ENCODE peak calls at places on chromosomes 2 and 18, in four cellular contexts. One of them, this sample, is unnamed. For H3K27me3, the result is how much of the 10 kb centered on the place peaks cover.

GRCh38 chr2:96374211-96374951 is 38.8 kb downstream of the NCAPH start:
- DNase-seq in IMR-90: peak
- DNase-seq in lung: peak
- DNase-seq in CD8-positive, alpha-beta T cell: no peak
- DNase-seq in this sample: no peak

GRCh38 chr18:9743200-9744016 is 35.3 kb downstream of the RAB31 start:
- DNase-seq in IMR-90: peak
- DNase-seq in lung: no peak
- DNase-seq in CD8-positive, alpha-beta T cell: no peak
- DNase-seq in this sample: peak

GRCh38 chr18:26301681-26302080 is 75.4 kb downstream of the TAF4B start:
- DNase-seq in IMR-90: no peak
- DNase-seq in lung: no peak
- DNase-seq in CD8-positive, alpha-beta T cell: no peak
- DNase-seq in this sample: no peak

GRCh38 chr2:146734042-146734715 is 1110.7 kb upstream of the ACVR2A start:
- DNase-seq in IMR-90: peak
- DNase-seq in lung: no peak
- DNase-seq in CD8-positive, alpha-beta T cell: no peak
- DNase-seq in this sample: peak

GRCh38 chr18:32669549-32670165 is 103.2 kb downstream of the KLHL14 start:
- DNase-seq in IMR-90: no peak
- DNase-seq in lung: no peak
- DNase-seq in CD8-positive, alpha-beta T cell: no peak
- DNase-seq in this sample: no peak

GRCh38 chr2:228417966-228418365 is 236.5 kb upstream of the SPHKAP start:
- DNase-seq in IMR-90: no peak
- DNase-seq in lung: no peak
- DNase-seq in CD8-positive, alpha-beta T cell: no peak
- DNase-seq in this sample: no peak

GRCh38 chr2:2801458-2801857 is 470.4 kb upstream of the MYT1L start:
- DNase-seq in IMR-90: no peak
- DNase-seq in lung: no peak
- DNase-seq in CD8-positive, alpha-beta T cell: no peak
- DNase-seq in this sample: no peak

GRCh38 chr18:62744076-62744705 is 28.9 kb downstream of the PHLPP1 start:
- DNase-seq in IMR-90: peak
- DNase-seq in lung: no peak
- DNase-seq in CD8-positive, alpha-beta T cell: no peak
- DNase-seq in this sample: no peak

GRCh38 chr2:64451051-64451450 is 2.9 kb upstream of the LGALSL start:
- DNase-seq in IMR-90: no peak
- DNase-seq in lung: no peak
- DNase-seq in CD8-positive, alpha-beta T cell: no peak
- DNase-seq in this sample: no peak

GRCh38 chr2:8819194-8819593 is 18.2 kb downstream of the KIDINS220 start:
- DNase-seq in IMR-90: peak
- DNase-seq in lung: no peak
- DNase-seq in CD8-positive, alpha-beta T cell: no peak
- DNase-seq in this sample: no peak

GRCh38 chr2:38190542-38191218 is 114.7 kb upstream of the CYP1B1 start:
- DNase-seq in IMR-90: peak
- DNase-seq in lung: no peak
- DNase-seq in CD8-positive, alpha-beta T cell: no peak
- DNase-seq in this sample: no peak

GRCh38 chr2:33153008-33153407 is 206.3 kb downstream of the LTBP1 start:
- DNase-seq in IMR-90: peak
- DNase-seq in lung: no peak
- DNase-seq in CD8-positive, alpha-beta T cell: no peak
- DNase-seq in this sample: no peak

GRCh38 chr2:69973335-69973735 is 11.9 kb upstream of the ASPRV1 start:
- DNase-seq in IMR-90: peak
- DNase-seq in lung: no peak
- DNase-seq in CD8-positive, alpha-beta T cell: no peak
- DNase-seq in this sample: peak

GRCh38 chr18:37566479-37567060 is 972 bp upstream of the CELF4 start:
- DNase-seq in IMR-90: no peak
- DNase-seq in lung: no peak
- DNase-seq in CD8-positive, alpha-beta T cell: no peak
- DNase-seq in this sample: no peak

GRCh38 chr2:222743263-222743865 is 71.9 kb downstream of the MOGAT1 start:
- DNase-seq in IMR-90: no peak
- DNase-seq in lung: no peak
- DNase-seq in CD8-positive, alpha-beta T cell: no peak
- DNase-seq in this sample: no peak

GRCh38 chr2:108377815-108378630 is at the start of gene SULT1C4:
- DNase-seq in IMR-90: peak
- DNase-seq in lung: peak
- DNase-seq in CD8-positive, alpha-beta T cell: no peak
- DNase-seq in this sample: no peak

GRCh38 chr2:77007668-77008067 is 514.5 kb downstream of the LRRTM4 start:
- DNase-seq in IMR-90: no peak
- DNase-seq in lung: no peak
- DNase-seq in CD8-positive, alpha-beta T cell: no peak
- DNase-seq in this sample: no peak

GRCh38 chr2:133561045-133561852 is 7.0 kb downstream of the NCKAP5 start:
- DNase-seq in IMR-90: peak
- DNase-seq in lung: no peak
- DNase-seq in CD8-positive, alpha-beta T cell: no peak
- DNase-seq in this sample: peak

GRCh38 chr2:21740529-21740928 is 616.8 kb downstream of the TDRD15 start:
- DNase-seq in IMR-90: peak
- DNase-seq in lung: no peak
- DNase-seq in CD8-positive, alpha-beta T cell: no peak
- DNase-seq in this sample: no peak

GRCh38 chr2:117071556-117072102 is 742.9 kb upstream of the DDX18 start:
- DNase-seq in IMR-90: no peak
- DNase-seq in lung: no peak
- DNase-seq in CD8-positive, alpha-beta T cell: no peak
- DNase-seq in this sample: no peak

GRCh38 chr2:241775223-241776177 is 1.1 kb upstream of the GAL3ST2 start:
- DNase-seq in IMR-90: no peak
- DNase-seq in lung: peak
- DNase-seq in CD8-positive, alpha-beta T cell: no peak
- DNase-seq in this sample: no peak

GRCh38 chr18:3595282-3596273 is 145.6 kb downstream of the TGIF1 start:
- DNase-seq in IMR-90: peak
- DNase-seq in lung: no peak
- DNase-seq in CD8-positive, alpha-beta T cell: no peak
- DNase-seq in this sample: peak

GRCh38 chr2:128372621-128373341 is 54.1 kb upstream of the HS6ST1 start:
- DNase-seq in IMR-90: no peak
- DNase-seq in lung: no peak
- DNase-seq in CD8-positive, alpha-beta T cell: no peak
- DNase-seq in this sample: no peak

GRCh38 chr2:191410646-191411436 is 165.6 kb downstream of the MYO1B start:
- DNase-seq in IMR-90: peak
- DNase-seq in lung: no peak
- DNase-seq in CD8-positive, alpha-beta T cell: no peak
- DNase-seq in this sample: no peak

GRCh38 chr18:36636237-36636792 is 192.5 kb downstream of the TPGS2 start:
- DNase-seq in IMR-90: peak
- DNase-seq in lung: no peak
- DNase-seq in CD8-positive, alpha-beta T cell: no peak
- DNase-seq in this sample: no peak

GRCh38 chr2:38691994-38692393 is 26.1 kb downstream of the GALM start:
- DNase-seq in IMR-90: no peak
- DNase-seq in lung: no peak
- DNase-seq in CD8-positive, alpha-beta T cell: no peak
- DNase-seq in this sample: no peak

GRCh38 chr2:61855178-61855523 is 1.3 kb upstream of the FAM161A start:
- DNase-seq in IMR-90: no peak
- DNase-seq in lung: no peak
- DNase-seq in CD8-positive, alpha-beta T cell: no peak
- DNase-seq in this sample: no peak

GRCh38 chr2:185161701-185162100 is 563.4 kb downstream of the ZNF804A start:
- DNase-seq in IMR-90: no peak
- DNase-seq in lung: no peak
- DNase-seq in CD8-positive, alpha-beta T cell: no peak
- DNase-seq in this sample: no peak

GRCh38 chr2:55862673-55863390 is 60.8 kb downstream of the EFEMP1 start:
- DNase-seq in IMR-90: peak
- DNase-seq in lung: peak
- DNase-seq in CD8-positive, alpha-beta T cell: no peak
- DNase-seq in this sample: peak

GRCh38 chr2:42856891-42857632 is 64.7 kb upstream of the HAAO start:
- DNase-seq in IMR-90: no peak
- DNase-seq in lung: no peak
- DNase-seq in CD8-positive, alpha-beta T cell: no peak
- DNase-seq in this sample: no peak

GRCh38 chr2:117407746-117408145 is 406.7 kb upstream of the DDX18 start:
- DNase-seq in IMR-90: no peak
- DNase-seq in lung: no peak
- DNase-seq in CD8-positive, alpha-beta T cell: no peak
- DNase-seq in this sample: no peak

GRCh38 chr2:240642806-240643092 is 17.5 kb downstream of the GPR35 start:
- DNase-seq in IMR-90: no peak
- DNase-seq in lung: no peak
- DNase-seq in CD8-positive, alpha-beta T cell: no peak
- DNase-seq in this sample: no peak
- H3K27me3 ChIP-seq in IMR-90: half or more
- H3K27me3 ChIP-seq in lung: under half
- H3K27me3 ChIP-seq in CD8-positive, alpha-beta T cell: under half
- H3K27me3 ChIP-seq in this sample: under half

GRCh38 chr2:216465580-216466197 is 33.0 kb upstream of the RPL37A start:
- DNase-seq in IMR-90: no peak
- DNase-seq in lung: no peak
- DNase-seq in CD8-positive, alpha-beta T cell: no peak
- DNase-seq in this sample: no peak

GRCh38 chr2:216463148-216463547 is 35.5 kb upstream of the RPL37A start:
- DNase-seq in IMR-90: peak
- DNase-seq in lung: no peak
- DNase-seq in CD8-positive, alpha-beta T cell: no peak
- DNase-seq in this sample: no peak

GRCh38 chr2:216467845-216468244 is 30.8 kb upstream of the RPL37A start:
- DNase-seq in IMR-90: no peak
- DNase-seq in lung: no peak
- DNase-seq in CD8-positive, alpha-beta T cell: no peak
- DNase-seq in this sample: no peak

DNA sequence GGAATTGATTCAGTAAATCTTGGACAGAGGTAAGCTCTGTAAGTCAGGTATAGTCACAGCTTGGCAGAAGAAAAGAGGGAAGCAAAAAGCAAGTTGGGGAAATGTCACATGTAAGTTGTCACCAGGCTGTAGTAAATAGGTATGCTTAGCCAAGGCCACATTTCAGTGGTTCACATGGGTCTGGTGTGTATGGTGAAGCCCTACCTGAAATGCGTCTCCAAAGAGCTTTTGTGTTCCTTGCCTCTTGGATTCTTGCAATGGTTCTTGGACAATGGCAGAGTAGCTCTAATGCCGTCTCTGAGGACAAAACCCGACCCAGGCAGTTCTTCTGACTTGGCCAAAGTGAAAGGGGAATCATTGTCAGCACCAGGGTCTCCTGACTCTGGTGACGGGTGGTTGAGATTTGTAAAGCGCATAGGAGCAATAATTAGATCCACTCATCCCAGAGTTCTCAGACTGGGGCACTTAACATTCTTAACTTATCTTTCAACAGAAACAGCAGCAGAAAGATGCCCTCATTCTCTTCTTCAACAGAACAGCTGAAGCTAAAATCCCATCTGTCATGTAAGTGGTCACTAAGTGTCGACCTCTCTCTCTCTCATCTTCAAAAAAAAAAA is 34.4 kb upstream of the RPL37A start:
- DNase-seq in IMR-90: no peak
- DNase-seq in lung: no peak
- DNase-seq in CD8-positive, alpha-beta T cell: no peak
- DNase-seq in this sample: no peak
- TF ChIP-seq CTCF in IMR-90: no peak
- TF ChIP-seq CTCF in lung: no peak
- TF ChIP-seq CTCF in CD8-positive, alpha-beta T cell: no peak
- TF ChIP-seq CTCF in this sample: no peak

GRCh38 chr2:98908909-98909308 is 27.1 kb downstream of the CRACDL start:
- DNase-seq in IMR-90: peak
- DNase-seq in lung: peak
- DNase-seq in CD8-positive, alpha-beta T cell: no peak
- DNase-seq in this sample: no peak
- H3K27ac ChIP-seq in IMR-90: no peak
- H3K27ac ChIP-seq in lung: peak
- H3K27ac ChIP-seq in CD8-positive, alpha-beta T cell: no peak
- H3K27ac ChIP-seq in this sample: peak

DNA sequence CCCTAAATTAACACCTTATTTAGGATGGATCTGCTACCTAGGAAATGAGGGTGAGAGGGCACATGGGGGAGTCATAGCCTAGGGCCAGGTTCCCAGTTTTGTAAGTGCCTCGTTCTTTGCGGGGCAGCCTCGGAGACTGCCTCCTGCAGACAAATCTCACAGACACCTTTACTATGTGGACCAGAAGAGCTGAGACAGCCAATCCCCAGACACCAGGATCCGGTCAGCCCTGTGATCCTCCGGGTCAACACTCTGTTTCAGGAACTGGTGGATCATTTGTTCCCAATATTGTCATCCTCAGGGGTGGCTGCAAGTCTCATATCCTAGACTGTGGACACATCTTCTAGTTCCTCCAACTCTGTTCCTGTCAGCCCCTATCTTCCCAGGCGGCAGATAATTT is 6.4 kb upstream of the GDF7 start:
- DNase-seq in IMR-90: no peak
- DNase-seq in lung: no peak
- DNase-seq in CD8-positive, alpha-beta T cell: no peak
- DNase-seq in this sample: no peak
- H3K27me3 ChIP-seq in IMR-90: half or more
- H3K27me3 ChIP-seq in lung: under half
- H3K27me3 ChIP-seq in CD8-positive, alpha-beta T cell: under half
- H3K27me3 ChIP-seq in this sample: half or more

GRCh38 chr18:79964330-79965118 is at the start of gene HSBP1L1:
- DNase-seq in IMR-90: no peak
- DNase-seq in lung: peak
- DNase-seq in CD8-positive, alpha-beta T cell: peak
- DNase-seq in this sample: no peak
- TF ChIP-seq CTCF in IMR-90: peak
- TF ChIP-seq CTCF in lung: no peak
- TF ChIP-seq CTCF in CD8-positive, alpha-beta T cell: no peak
- TF ChIP-seq CTCF in this sample: peak

This sample was measured in AG04450.